ENCODE peak calls at places on chromosomes 3 and 15, in four cellular contexts. G is neuronal stem cell, K is IMR-90, Z is H1. J is an unnamed sample.

GRCh38 chr3:150793641-150794040 is 30.7 kb upstream of the SIAH2 start:
- DNase-seq in G (no peak), K (no peak), Z (no peak), J (no peak)

GRCh38 chr3:129415378-129415777 is 13.1 kb downstream of the EFCAB12 start:
- DNase-seq in G (no peak), K (no peak), Z (no peak), J (no peak)

GRCh38 chr3:132457301-132457700 is 40.0 kb downstream of the DNAJC13 start:
- DNase-seq in G (no peak), K (peak; percentile 35), Z (no peak), J (no peak)

GRCh38 chr15:78667578-78668236 is 26.7 kb upstream of the CHRNB4 start:
- DNase-seq in G (no peak), K (no peak), Z (no peak), J (no peak)

GRCh38 chr3:169286992-169287391 is 376.5 kb downstream of the MECOM start:
- DNase-seq in G (no peak), K (no peak), Z (no peak), J (no peak)

GRCh38 chr3:172537521-172538158 is 14.4 kb upstream of the TNFSF10 start:
- DNase-seq in G (no peak), K (no peak), Z (no peak), J (no peak)

GRCh38 chr15:70569139-70569717 is 194.1 kb downstream of the UACA start:
- DNase-seq in G (no peak), K (peak; percentile 71), Z (no peak), J (peak; percentile 62)

GRCh38 chr15:59153466-59153865 is 48.5 kb downstream of the CCNB2 start:
- DNase-seq in G (no peak), K (no peak), Z (no peak), J (no peak)

GRCh38 chr15:73323956-73324355 is 44.8 kb downstream of the HCN4 start:
- DNase-seq in G (no peak), K (no peak), Z (no peak), J (no peak)

GRCh38 chr3:23760325-23760724 is 45.4 kb upstream of the UBE2E1 start:
- DNase-seq in G (no peak), K (no peak), Z (no peak), J (no peak)

GRCh38 chr3:156749244-156749643 is 74.9 kb downstream of the TIPARP start:
- DNase-seq in G (no peak), K (peak; percentile 64), Z (no peak), J (no peak)

GRCh38 chr3:60986552-60986951 is 264.7 kb downstream of the FHIT start:
- DNase-seq in G (no peak), K (no peak), Z (no peak), J (no peak)

GRCh38 chr15:57158589-57158988 is 217.7 kb upstream of the CGNL1 start:
- DNase-seq in G (no peak), K (peak; percentile 48), Z (no peak), J (no peak)

GRCh38 chr3:152382312-152383135 is 113.8 kb downstream of the MBNL1 start:
- DNase-seq in G (no peak), K (no peak), Z (no peak), J (no peak)

GRCh38 chr3:17151598-17152373 is 267.0 kb downstream of the PLCL2 start:
- DNase-seq in G (no peak), K (no peak), Z (no peak), J (no peak)

GRCh38 chr3:94614192-94614591 is 551.3 kb downstream of the NSUN3 start:
- DNase-seq in G (no peak), K (no peak), Z (no peak), J (no peak)

GRCh38 chr15:62737551-62737950 is 305.0 kb upstream of the TPM1 start:
- DNase-seq in G (no peak), K (no peak), Z (no peak), J (no peak)

GRCh38 chr3:13637311-13637891 is 88.5 kb downstream of the FBLN2 start:
- DNase-seq in G (no peak), K (no peak), Z (no peak), J (no peak)

GRCh38 chr15:83504365-83504764 is 57.2 kb downstream of the SH3GL3 start:
- DNase-seq in G (no peak), K (no peak), Z (no peak), J (no peak)

GRCh38 chr3:62084558-62084957 is 288.8 kb downstream of the FEZF2 start:
- DNase-seq in G (no peak), K (peak; percentile 7), Z (no peak), J (no peak)

GRCh38 chr15:75138016-75138999 is 63.4 kb upstream of the C15orf39 start:
- DNase-seq in G (no peak), K (peak; percentile 10), Z (no peak), J (no peak)

GRCh38 chr15:100897873-100898490 is 18.4 kb downstream of the ALDH1A3 start:
- DNase-seq in G (no peak), K (no peak), Z (no peak), J (no peak)

DNA sequence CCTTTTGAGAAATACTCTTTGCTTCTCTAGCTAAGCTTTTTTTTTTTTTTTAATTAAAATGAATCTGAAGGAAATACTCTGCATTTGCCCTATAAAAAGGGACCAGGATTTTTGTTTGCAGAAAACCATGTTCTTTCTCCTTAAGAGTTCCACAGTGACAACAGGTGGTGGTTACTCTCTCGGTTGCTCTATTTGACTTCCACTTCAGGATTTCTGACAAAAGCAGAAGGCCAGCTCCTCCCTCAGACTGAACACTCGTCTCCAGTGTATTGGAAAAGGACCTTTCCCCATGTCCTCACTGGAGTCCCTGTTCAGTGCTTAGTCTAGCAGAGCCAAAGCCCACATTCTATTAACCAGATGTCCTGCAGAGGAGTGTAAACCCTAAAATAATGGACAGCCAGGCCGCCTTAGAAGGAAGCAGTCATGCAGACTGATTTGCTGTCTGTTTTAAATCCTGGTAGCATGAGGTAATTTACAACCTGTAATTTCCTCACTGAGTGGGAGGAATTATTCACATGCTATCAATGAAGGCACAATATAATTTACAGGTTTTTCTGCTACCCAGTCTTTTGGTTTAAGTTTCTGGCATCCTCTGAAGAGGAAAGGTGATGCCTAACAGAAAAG is 599.3 kb downstream of the PYDC2 start:
- DNase-seq in G (peak; percentile 55), K (no peak), Z (no peak), J (no peak)
- H2BK15ac ChIP-seq in G (no peak overlapping the region), K (no peak overlapping the region), Z (no peak overlapping the region), J (no peak overlapping the region)

GRCh38 chr15:65423977-65424679 is 1.4 kb upstream of the IGDCC4 start:
- DNase-seq in G (no peak), K (peak; percentile 51), Z (no peak), J (peak; percentile 38)
- H3K4me3 ChIP-seq in G (no peak overlapping the region), K (no peak overlapping the region), Z (no peak overlapping the region), J (no peak overlapping the region)

GRCh38 chr3:15858547-15859506 is 61.0 kb upstream of the ANKRD28 start:
- DNase-seq in G (peak; percentile 30), K (no peak), Z (no peak), J (peak; percentile 4)

GRCh38 chr3:15860014-15860934 is 62.5 kb upstream of the ANKRD28 start:
- DNase-seq in G (peak; percentile 51), K (peak; percentile 58), Z (peak; percentile 38), J (peak; percentile 40)

GRCh38 chr3:15861163-15861562 is 63.4 kb upstream of the ANKRD28 start:
- DNase-seq in G (no peak), K (no peak), Z (no peak), J (peak; percentile 7)

GRCh38 chr3:15859507-15860013 is 61.8 kb upstream of the ANKRD28 start:
- DNase-seq in G (peak; percentile 84), K (peak; percentile 74), Z (peak; percentile 50), J (peak; percentile 81)
- H3K14ac ChIP-seq in G (no peak overlapping the region), K (no peak overlapping the region), Z (no peak overlapping the region), J (peak overlapping the region; percentile 91)

GRCh38 chr3:90024986-90025385 is 917.6 kb downstream of the EPHA3 start:
- DNase-seq in G (no peak), K (no peak), Z (no peak), J (no peak)
- H2BK15ac ChIP-seq in G (no peak overlapping the region), K (no peak overlapping the region), Z (no peak overlapping the region), J (no peak overlapping the region)

GRCh38 chr3:64026346-64026745 is 3.1 kb upstream of the PSMD6 start:
- DNase-seq in G (no peak), K (no peak), Z (no peak), J (no peak)

GRCh38 chr3:64022451-64023186 is 675 bp downstream of the PSMD6 start:
- DNase-seq in G (no peak), K (no peak), Z (no peak), J (peak; percentile 38)

GRCh38 chr3:64023187-64023860 is at the start of gene PSMD6:
- DNase-seq in G (peak; percentile 80), K (peak; percentile 79), Z (peak; percentile 57), J (peak; percentile 89)

GRCh38 chr3:64027708-64028107 is 4.4 kb upstream of the PSMD6 start:
- DNase-seq in G (no peak), K (no peak), Z (no peak), J (no peak)

GRCh38 chr3:64023861-64024223 is 548 bp upstream of the PSMD6 start:
- DNase-seq in G (no peak), K (peak; percentile 11), Z (no peak), J (peak; percentile 31)
- H3K4me3 ChIP-seq in G (no peak overlapping the region), K (no peak overlapping the region), Z (no peak overlapping the region), J (no peak overlapping the region)